ENCODE peak calls at places on chromosomes 16 and 17, in four cellular contexts. One of them, this sample, is unnamed.

GRCh38 chr17:28741358-28742349 is 2.2 kb upstream of the TRAF4 start:
- DNase-seq in GM12878: no peak
- DNase-seq in HepG2: no peak
- DNase-seq in H1: no peak
- DNase-seq in this sample: peak; percentile 73

GRCh38 chr16:77788196-77789084 is at the start of gene VAT1L:
- DNase-seq in GM12878: no peak
- DNase-seq in H1: peak; percentile 85
- DNase-seq in HepG2: no peak
- DNase-seq in this sample: no peak

GRCh38 chr17:8243827-8244226 is 4.0 kb downstream of the CTC1 start:
- DNase-seq in HepG2: no peak
- DNase-seq in GM12878: no peak
- DNase-seq in H1: no peak
- DNase-seq in this sample: no peak

GRCh38 chr17:78739331-78739853 is 42.7 kb downstream of the CYTH1 start:
- DNase-seq in HepG2: no peak
- DNase-seq in H1: no peak
- DNase-seq in GM12878: peak; percentile 75
- DNase-seq in this sample: no peak

GRCh38 chr16:3304370-3304769 is 860 bp downstream of the TIGD7 start:
- DNase-seq in GM12878: no peak
- DNase-seq in HepG2: no peak
- DNase-seq in H1: no peak
- DNase-seq in this sample: no peak

GRCh38 chr17:44170499-44171201 is at the start of gene ASB16:
- DNase-seq in H1: no peak
- DNase-seq in HepG2: no peak
- DNase-seq in GM12878: no peak
- DNase-seq in this sample: no peak

GRCh38 chr16:87443964-87444363 is 48.9 kb downstream of the ZCCHC14 start:
- DNase-seq in GM12878: no peak
- DNase-seq in HepG2: no peak
- DNase-seq in H1: no peak
- DNase-seq in this sample: no peak

GRCh38 chr16:21169249-21169981 is 10.9 kb downstream of the LDAF1 start:
- DNase-seq in GM12878: no peak
- DNase-seq in H1: no peak
- DNase-seq in HepG2: no peak
- DNase-seq in this sample: peak; percentile 44

GRCh38 chr16:66948034-66948821 is 12.8 kb upstream of the CES3 start:
- DNase-seq in GM12878: no peak
- DNase-seq in HepG2: no peak
- DNase-seq in H1: no peak
- DNase-seq in this sample: no peak

GRCh38 chr17:16491703-16492612 is at the start of gene LRRC75A:
- DNase-seq in GM12878: no peak
- DNase-seq in H1: peak; percentile 74
- DNase-seq in HepG2: no peak
- DNase-seq in this sample: peak; percentile 50

GRCh38 chr16:57534337-57534880 is 2.0 kb downstream of the CCDC102A start:
- DNase-seq in HepG2: no peak
- DNase-seq in H1: peak; percentile 38
- DNase-seq in GM12878: no peak
- DNase-seq in this sample: no peak

GRCh38 chr17:1134634-1135324 is 45.0 kb downstream of the ABR start:
- DNase-seq in H1: no peak
- DNase-seq in GM12878: no peak
- DNase-seq in HepG2: no peak
- DNase-seq in this sample: no peak

GRCh38 chr16:627458-628239 is 3.1 kb upstream of the WFIKKN1 start:
- DNase-seq in H1: peak; percentile 53
- DNase-seq in HepG2: no peak
- DNase-seq in GM12878: no peak
- DNase-seq in this sample: no peak

GRCh38 chr17:36107660-36108059 is 4.0 kb downstream of the CCL4 start:
- DNase-seq in GM12878: no peak
- DNase-seq in HepG2: no peak
- DNase-seq in H1: no peak
- DNase-seq in this sample: no peak

GRCh38 chr17:81250286-81251090 is 11.4 kb downstream of the NDUFAF8 start:
- DNase-seq in GM12878: no peak
- DNase-seq in HepG2: no peak
- DNase-seq in H1: no peak
- DNase-seq in this sample: no peak

GRCh38 chr16:77322757-77323156 is 112.1 kb downstream of the ADAMTS18 start:
- DNase-seq in HepG2: no peak
- DNase-seq in GM12878: no peak
- DNase-seq in H1: no peak
- DNase-seq in this sample: no peak

GRCh38 chr16:75059411-75059810 is 57.2 kb downstream of the LDHD start:
- DNase-seq in GM12878: no peak
- DNase-seq in H1: no peak
- DNase-seq in HepG2: no peak
- DNase-seq in this sample: no peak

GRCh38 chr16:89144681-89145080 is 26.9 kb upstream of the CDH15 start:
- DNase-seq in HepG2: no peak
- DNase-seq in GM12878: no peak
- DNase-seq in H1: no peak
- DNase-seq in this sample: no peak

GRCh38 chr16:47046726-47047602 is 73.5 kb upstream of the DNAJA2 start:
- DNase-seq in GM12878: peak; percentile 51
- DNase-seq in H1: no peak
- DNase-seq in HepG2: no peak
- DNase-seq in this sample: no peak

GRCh38 chr17:9918352-9918751 is 13.3 kb upstream of the RCVRN start:
- DNase-seq in HepG2: no peak
- DNase-seq in H1: no peak
- DNase-seq in GM12878: no peak
- DNase-seq in this sample: no peak

GRCh38 chr17:149897-150575 is 12.7 kb downstream of the SCGB1C2 start:
- DNase-seq in HepG2: no peak
- DNase-seq in H1: no peak
- DNase-seq in GM12878: no peak
- DNase-seq in this sample: peak; percentile 10

GRCh38 chr16:57619606-57620315 is 8.7 kb upstream of the ADGRG1 start:
- DNase-seq in H1: peak; percentile 47
- DNase-seq in GM12878: no peak
- DNase-seq in HepG2: peak; percentile 46
- DNase-seq in this sample: no peak

GRCh38 chr17:45366049-45366448 is 49.2 kb upstream of the MAP3K14 start:
- DNase-seq in GM12878: no peak
- DNase-seq in HepG2: no peak
- DNase-seq in H1: no peak
- DNase-seq in this sample: no peak

GRCh38 chr17:7842950-7843535 is 9.0 kb downstream of the KDM6B start:
- DNase-seq in HepG2: peak; percentile 53
- DNase-seq in H1: peak; percentile 76
- DNase-seq in GM12878: no peak
- DNase-seq in this sample: no peak

GRCh38 chr17:76432712-76433336 is 20.1 kb downstream of the UBE2O start:
- DNase-seq in GM12878: no peak
- DNase-seq in HepG2: peak; percentile 41
- DNase-seq in H1: no peak
- DNase-seq in this sample: no peak

GRCh38 chr16:29656688-29657523 is 6.1 kb upstream of the SPN start:
- DNase-seq in HepG2: peak; percentile 60
- DNase-seq in H1: no peak
- DNase-seq in GM12878: no peak
- DNase-seq in this sample: no peak

GRCh38 chr16:72286936-72287620 is 115.1 kb upstream of the PMFBP1 start:
- DNase-seq in H1: no peak
- DNase-seq in GM12878: no peak
- DNase-seq in HepG2: no peak
- DNase-seq in this sample: no peak

GRCh38 chr16:10558746-10559641 is 21.4 kb downstream of the EMP2 start:
- DNase-seq in GM12878: no peak
- DNase-seq in H1: no peak
- DNase-seq in HepG2: no peak
- DNase-seq in this sample: no peak

GRCh38 chr17:19316756-19317358 is 45.7 kb downstream of the B9D1 start:
- DNase-seq in GM12878: no peak
- DNase-seq in H1: no peak
- DNase-seq in HepG2: no peak
- DNase-seq in this sample: no peak

GRCh38 chr17:69581061-69581955 is 166.8 kb downstream of the MAP2K6 start:
- DNase-seq in GM12878: peak; percentile 39
- DNase-seq in HepG2: no peak
- DNase-seq in H1: no peak
- DNase-seq in this sample: no peak

GRCh38 chr16:52436646-52437645 is 110.0 kb downstream of the TOX3 start:
- DNase-seq in HepG2: no peak
- DNase-seq in GM12878: no peak
- DNase-seq in H1: no peak
- DNase-seq in this sample: no peak

GRCh38 chr16:35188288-35189155 is 1729.1 kb downstream of the TP53TG3F start:
- DNase-seq in H1: no peak
- DNase-seq in GM12878: no peak
- DNase-seq in HepG2: peak; percentile 12
- DNase-seq in this sample: no peak

GRCh38 chr16:87457724-87458423 is 35.0 kb downstream of the ZCCHC14 start:
- DNase-seq in H1: no peak
- DNase-seq in GM12878: peak; percentile 38
- DNase-seq in HepG2: no peak
- DNase-seq in this sample: no peak

GRCh38 chr17:45225051-45225700 is 3.5 kb downstream of the FMNL1 start:
- DNase-seq in H1: no peak
- DNase-seq in GM12878: no peak
- DNase-seq in HepG2: no peak
- DNase-seq in this sample: no peak

GRCh38 chr16:58098207-58099096 is 30.7 kb downstream of the CFAP20 start:
- DNase-seq in HepG2: no peak
- DNase-seq in GM12878: no peak
- DNase-seq in H1: no peak
- DNase-seq in this sample: no peak

GRCh38 chr17:27415090-27415795 is 41.0 kb upstream of the KSR1 start:
- DNase-seq in HepG2: no peak
- DNase-seq in H1: no peak
- DNase-seq in GM12878: no peak
- DNase-seq in this sample: peak; percentile 28

GRCh38 chr16:51359141-51359960 is 208.3 kb upstream of the SALL1 start:
- DNase-seq in GM12878: no peak
- DNase-seq in H1: peak; percentile 69
- DNase-seq in HepG2: no peak
- DNase-seq in this sample: no peak

GRCh38 chr17:82985973-82986372 is 93.4 kb upstream of the METRNL start:
- DNase-seq in H1: no peak
- DNase-seq in GM12878: no peak
- DNase-seq in HepG2: no peak
- DNase-seq in this sample: no peak
- TF ChIP-seq CBX5 in H1: no peak
- TF ChIP-seq CBX5 in GM12878: no peak
- TF ChIP-seq CBX5 in HepG2: no peak
- TF ChIP-seq CBX5 in this sample: no peak

GRCh38 chr17:40190197-40191021 is 13.1 kb downstream of the RAPGEFL1 start:
- DNase-seq in HepG2: peak; percentile 59
- DNase-seq in H1: peak; percentile 78
- DNase-seq in GM12878: no peak
- DNase-seq in this sample: no peak
- TF ChIP-seq BRCA1 in HepG2: no peak
- TF ChIP-seq BRCA1 in H1: no peak
- TF ChIP-seq BRCA1 in GM12878: no peak
- TF ChIP-seq BRCA1 in this sample: no peak

GRCh38 chr16:27398894-27399853 is 2.8 kb upstream of the IL21R start:
- DNase-seq in GM12878: peak; percentile 89
- DNase-seq in HepG2: no peak
- DNase-seq in H1: no peak
- DNase-seq in this sample: no peak
- TF ChIP-seq CBX5 in GM12878: no peak
- TF ChIP-seq CBX5 in HepG2: no peak
- TF ChIP-seq CBX5 in H1: no peak
- TF ChIP-seq CBX5 in this sample: no peak

DNA sequence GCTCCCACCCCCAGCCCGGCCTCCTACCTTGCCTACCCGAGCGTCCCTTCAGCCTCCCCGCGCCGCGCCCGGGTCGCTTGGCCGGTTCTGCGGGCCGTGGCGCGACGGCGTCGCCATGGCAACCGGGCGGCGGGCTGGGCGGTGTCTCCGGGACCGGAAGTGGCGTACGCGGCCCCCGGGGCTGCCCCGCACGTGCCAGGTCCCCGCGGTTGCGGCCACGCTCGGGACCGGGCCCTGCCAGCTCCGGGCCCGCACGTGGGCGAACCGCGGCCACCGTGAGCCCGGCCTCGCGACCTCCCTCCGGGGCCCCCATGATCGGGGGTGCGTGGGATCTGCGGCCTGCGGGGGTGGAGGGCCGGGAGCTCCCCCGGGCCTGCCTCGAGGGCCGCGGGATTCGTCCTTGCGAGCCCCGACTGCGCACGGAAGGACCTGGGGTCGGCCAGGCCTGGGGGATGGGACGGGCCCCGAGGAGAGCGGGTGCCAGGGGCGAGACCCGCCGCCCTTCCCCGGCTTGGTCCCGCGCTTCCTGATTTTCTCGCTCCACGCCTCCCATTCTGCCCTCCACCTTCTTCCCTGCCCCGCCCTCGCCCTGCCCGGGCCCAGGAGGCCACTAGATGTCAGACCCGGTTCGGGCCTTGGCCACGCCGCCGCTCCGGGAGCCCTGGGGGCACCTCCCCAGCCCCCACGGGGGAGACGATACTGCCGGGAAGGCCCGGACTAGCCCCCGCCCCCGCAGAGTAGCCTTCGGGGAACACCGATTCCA is at the start of gene CYB561:
- DNase-seq in GM12878: no peak
- DNase-seq in H1: no peak
- DNase-seq in HepG2: no peak
- DNase-seq in this sample: peak; percentile 93
- TF ChIP-seq BRCA1 in GM12878: no peak
- TF ChIP-seq BRCA1 in H1: no peak
- TF ChIP-seq BRCA1 in HepG2: no peak
- TF ChIP-seq BRCA1 in this sample: no peak

GRCh38 chr16:23893976-23894375 is 58.2 kb downstream of the PRKCB start:
- DNase-seq in HepG2: no peak
- DNase-seq in H1: no peak
- DNase-seq in GM12878: no peak
- DNase-seq in this sample: no peak
- TF ChIP-seq CBX5 in HepG2: no peak
- TF ChIP-seq CBX5 in H1: no peak
- TF ChIP-seq CBX5 in GM12878: no peak
- TF ChIP-seq CBX5 in this sample: no peak